ENCODE peak calls at places on chromosomes 16 and 17, in nine cellular contexts. U is stomach, Q is endothelial cell, D is hepatocyte, A is heart left ventricle, O is dorsolateral prefrontal cortex, Z is AG04449, E is transverse colon, K is OCI-LY7. H is an unnamed sample.

GRCh38 chr17:64024781-64025731 is 4.6 kb upstream of the ICAM2 start:
- DNase-seq in K (no peak), D (no peak), U (no peak), A (peak), E (no peak), O (no peak), Z (no peak), Q (no peak), H (peak)

GRCh38 chr17:9661027-9661426 is 15.7 kb downstream of the USP43 start:
- DNase-seq in O (no peak), K (no peak), A (no peak), Q (no peak), U (no peak), Z (no peak), D (no peak), E (no peak), H (no peak)

GRCh38 chr16:67433131-67433719 is 2.3 kb downstream of the HSD11B2 start:
- DNase-seq in K (no peak), A (no peak), D (no peak), O (no peak), Q (no peak), U (no peak), E (no peak), Z (no peak), H (no peak)

GRCh38 chr16:31099860-31100638 is 5.5 kb upstream of the VKORC1 start:
- DNase-seq in D (no peak), A (no peak), Q (no peak), Z (no peak), U (no peak), E (no peak), K (no peak), O (no peak), H (no peak)

GRCh38 chr17:57264776-57265175 is 8.5 kb downstream of the MSI2 start:
- DNase-seq in K (no peak), A (no peak), D (no peak), U (no peak), Q (no peak), E (no peak), O (no peak), Z (no peak), H (no peak)

GRCh38 chr17:80750263-80750662 is 205.6 kb downstream of the RPTOR start:
- DNase-seq in Z (no peak), K (no peak), E (no peak), D (no peak), A (no peak), Q (no peak), O (no peak), U (no peak), H (no peak)

GRCh38 chr17:1485748-1486376 is 6.6 kb downstream of the MYO1C start:
- DNase-seq in D (peak), U (peak), E (peak), O (no peak), A (peak), Q (peak), Z (no peak), K (peak), H (peak)

GRCh38 chr17:74277935-74278334 is 3.9 kb downstream of the DNAI2 start:
- DNase-seq in E (no peak), Z (no peak), A (no peak), Q (no peak), D (no peak), K (no peak), O (no peak), U (no peak), H (no peak)

GRCh38 chr16:19284207-19284606 is 1.3 kb upstream of the CLEC19A start:
- DNase-seq in Q (no peak), O (peak), K (no peak), A (no peak), E (no peak), D (no peak), U (peak), Z (no peak), H (no peak)

GRCh38 chr17:50459081-50459676 is 9.5 kb downstream of the CHAD start:
- DNase-seq in U (no peak), K (no peak), E (peak), Z (no peak), O (no peak), A (no peak), D (peak), Q (no peak), H (no peak)

GRCh38 chr16:70800306-70800705 is 652 bp downstream of the VAC14 start:
- DNase-seq in A (no peak), E (no peak), Q (no peak), D (peak), U (no peak), K (peak), O (no peak), Z (no peak), H (peak)

GRCh38 chr17:32341141-32341856 is 674 bp downstream of the C17orf75 start:
- DNase-seq in E (no peak), Z (no peak), Q (no peak), K (peak), U (no peak), A (no peak), O (no peak), D (peak), H (peak)

GRCh38 chr17:82458885-82459424 is 414 bp downstream of the NARF start:
- DNase-seq in U (peak), E (peak), Z (no peak), O (no peak), K (peak), Q (peak), D (peak), A (no peak), H (no peak)

GRCh38 chr17:62064791-62065563 is at the start of gene MED13:
- DNase-seq in D (peak), Z (no peak), E (peak), K (peak), Q (peak), O (peak), U (peak), A (peak), H (peak)

GRCh38 chr16:1097800-1098199 is 1.8 kb upstream of the C1QTNF8 start:
- DNase-seq in A (peak), O (no peak), E (no peak), U (no peak), Q (no peak), K (no peak), D (no peak), Z (no peak), H (no peak)

GRCh38 chr17:35018814-35019213 is 38.5 kb downstream of the LIG3 start:
- DNase-seq in Q (no peak), E (no peak), D (no peak), U (no peak), O (no peak), A (no peak), Z (no peak), K (no peak), H (no peak)

GRCh38 chr16:68645494-68646388 is 631 bp downstream of the CDH3 start:
- DNase-seq in K (no peak), Q (peak), D (peak), A (no peak), E (no peak), U (no peak), O (no peak), Z (no peak), H (no peak)

GRCh38 chr16:67150058-67150832 is 553 bp downstream of the B3GNT9 start:
- DNase-seq in Z (no peak), U (no peak), Q (peak), O (no peak), A (no peak), K (no peak), E (no peak), D (peak), H (no peak)

GRCh38 chr17:43816336-43817320 is 16.3 kb downstream of the MPP3 start:
- DNase-seq in Z (no peak), O (no peak), Q (no peak), K (no peak), E (no peak), U (no peak), D (no peak), A (no peak), H (no peak)

GRCh38 chr17:43812396-43813265 is 20.3 kb downstream of the MPP3 start:
- DNase-seq in A (no peak), Z (no peak), U (no peak), E (no peak), K (no peak), O (no peak), D (no peak), Q (no peak), H (no peak)

GRCh38 chr17:43813386-43813785 is 19.6 kb downstream of the MPP3 start:
- DNase-seq in Z (no peak), A (no peak), D (no peak), K (no peak), E (no peak), U (no peak), O (no peak), Q (no peak), H (no peak)

GRCh38 chr17:43814714-43815113 is 18.2 kb downstream of the MPP3 start:
- DNase-seq in E (no peak), O (no peak), Q (no peak), Z (no peak), U (no peak), D (no peak), A (no peak), K (no peak), H (no peak)

GRCh38 chr17:43814026-43814425 is 18.9 kb downstream of the MPP3 start:
- DNase-seq in E (no peak), Q (no peak), O (no peak), D (no peak), A (no peak), Z (no peak), K (no peak), U (no peak), H (no peak)
- TF ChIP-seq CTCF in E (no peak), Q (no peak), O (no peak), D (no peak), A (no peak), Z (no peak), K (no peak), U (no peak), H (no peak)

DNA sequence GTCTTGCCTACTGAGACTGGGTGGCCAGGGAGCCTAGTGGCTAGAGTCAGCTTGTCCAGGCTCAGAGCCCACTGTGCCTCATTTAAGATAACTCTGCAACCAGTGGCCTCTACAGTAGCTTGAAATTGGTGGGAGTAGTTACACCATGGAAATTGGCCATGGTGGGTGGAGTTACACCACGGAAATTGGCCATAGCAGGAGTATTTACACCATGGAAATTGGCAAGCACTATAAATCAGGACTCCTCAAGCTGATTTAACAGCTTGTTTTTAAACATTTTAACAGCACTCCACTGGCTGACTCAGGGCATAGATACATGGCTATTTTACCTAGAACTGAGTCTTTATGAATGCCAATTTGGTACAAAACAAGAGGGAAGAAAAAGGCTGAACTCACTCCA is 27.7 kb upstream of the AKTIP start:
- DNase-seq in U (no peak), K (no peak), D (no peak), O (no peak), Z (no peak), A (no peak), E (no peak), Q (no peak), H (no peak)
- TF ChIP-seq CTCF in U (no peak), K (no peak), D (no peak), O (no peak), Z (no peak), A (no peak), E (no peak), Q (no peak), H (no peak)

GRCh38 chr17:70207184-70207583 is 37.9 kb downstream of the KCNJ2 start:
- DNase-seq in Q (no peak), E (no peak), Z (no peak), O (no peak), U (no peak), A (no peak), D (no peak), K (no peak), H (no peak)

GRCh38 chr17:70204431-70204830 is 35.1 kb downstream of the KCNJ2 start:
- DNase-seq in K (no peak), E (no peak), Z (no peak), U (no peak), A (no peak), Q (no peak), D (no peak), O (no peak), H (no peak)

GRCh38 chr17:70205386-70205785 is 36.1 kb downstream of the KCNJ2 start:
- DNase-seq in Q (no peak), Z (no peak), O (no peak), K (no peak), U (no peak), A (no peak), D (no peak), E (no peak), H (no peak)

GRCh38 chr17:70208080-70208794 is 38.9 kb downstream of the KCNJ2 start:
- DNase-seq in D (no peak), A (no peak), K (no peak), E (no peak), O (no peak), Z (no peak), U (no peak), Q (no peak), H (no peak)

GRCh38 chr17:70202840-70203239 is 33.5 kb downstream of the KCNJ2 start:
- DNase-seq in D (no peak), Z (no peak), U (no peak), Q (no peak), A (no peak), K (no peak), E (no peak), O (no peak), H (no peak)
- TF ChIP-seq CTCF in D (no peak), Z (no peak), U (no peak), Q (no peak), A (no peak), K (no peak), E (no peak), O (no peak), H (no peak)

GRCh38 chr17:16215965-16216316 is 607 bp upstream of the NCOR1 start:
- DNase-seq in A (no peak), U (no peak), Z (no peak), E (peak), O (peak), K (peak), Q (no peak), D (no peak), H (peak)

GRCh38 chr17:16214190-16215001 is 938 bp downstream of the NCOR1 start:
- DNase-seq in A (no peak), Z (no peak), E (no peak), U (no peak), O (no peak), Q (no peak), K (no peak), D (no peak), H (no peak)

GRCh38 chr17:16215002-16215272 is 397 bp downstream of the NCOR1 start:
- DNase-seq in K (peak), E (peak), O (peak), Z (no peak), A (no peak), D (peak), Q (peak), U (peak), H (peak)

GRCh38 chr17:16215273-16215964 is at the start of gene NCOR1:
- DNase-seq in E (peak), Z (peak), D (peak), Q (peak), O (peak), K (peak), A (peak), U (peak), H (peak)

DNA sequence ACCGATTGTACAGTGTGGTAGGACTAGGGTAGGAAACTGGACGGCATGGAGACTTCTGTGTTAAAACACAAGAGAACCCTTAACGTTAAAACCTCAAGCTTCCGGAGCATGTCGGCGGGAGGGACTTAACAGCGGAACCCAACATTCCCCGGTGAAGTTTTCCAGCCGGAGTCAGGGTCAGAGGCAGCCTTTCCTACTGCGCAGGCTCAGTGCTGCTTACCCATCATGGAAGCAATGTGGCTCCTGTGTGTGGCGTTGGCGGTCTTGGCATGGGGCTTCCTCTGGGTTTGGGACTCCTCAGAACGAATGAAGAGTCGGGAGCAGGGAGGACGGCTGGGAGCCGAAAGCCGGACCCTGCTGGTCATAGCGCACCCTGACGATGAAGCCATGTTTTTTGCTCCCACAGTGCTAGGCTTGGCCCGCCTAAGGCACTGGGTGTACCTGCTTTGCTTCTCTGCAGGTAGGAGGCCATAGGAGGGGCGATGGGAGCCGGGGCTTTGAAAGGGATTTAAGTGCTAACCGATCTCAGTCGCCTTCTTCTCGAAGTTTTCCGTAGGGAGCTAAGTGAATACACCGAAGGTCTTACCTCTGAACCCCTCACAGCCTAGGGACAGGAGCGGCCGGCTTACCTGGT is at the start of gene PIGL:
- DNase-seq in Q (peak), U (peak), K (peak), E (peak), D (peak), A (peak), O (peak), Z (peak), H (peak)
- TF ChIP-seq CTCF in Q (no peak), U (no peak), K (no peak), E (no peak), D (no peak), A (no peak), O (peak), Z (no peak), H (no peak)

GRCh38 chr16:12393208-12393607 is 410.5 kb downstream of the CPPED1 start:
- DNase-seq in A (no peak), D (no peak), O (no peak), Z (no peak), Q (no peak), K (no peak), E (no peak), U (no peak), H (no peak)

GRCh38 chr16:12390074-12390473 is 413.5 kb downstream of the SNX29 start:
- DNase-seq in A (no peak), D (no peak), O (no peak), Q (no peak), E (no peak), U (no peak), K (no peak), Z (no peak), H (no peak)

GRCh38 chr16:12391974-12392373 is 411.7 kb downstream of the CPPED1 start:
- DNase-seq in Q (no peak), O (no peak), Z (no peak), E (no peak), A (no peak), D (no peak), K (no peak), U (no peak), H (no peak)

GRCh38 chr16:12390644-12391043 is 413.0 kb downstream of the CPPED1 start:
- DNase-seq in U (no peak), Z (no peak), O (no peak), A (no peak), D (no peak), E (no peak), K (no peak), Q (no peak), H (no peak)

GRCh38 chr16:12392585-12393089 is 411.1 kb downstream of the CPPED1 start:
- DNase-seq in E (peak), A (no peak), Q (no peak), U (no peak), D (no peak), K (no peak), Z (no peak), O (no peak), H (no peak)
- TF ChIP-seq CTCF in E (no peak), A (no peak), Q (no peak), U (no peak), D (peak), K (peak), Z (no peak), O (no peak), H (no peak)

DNA sequence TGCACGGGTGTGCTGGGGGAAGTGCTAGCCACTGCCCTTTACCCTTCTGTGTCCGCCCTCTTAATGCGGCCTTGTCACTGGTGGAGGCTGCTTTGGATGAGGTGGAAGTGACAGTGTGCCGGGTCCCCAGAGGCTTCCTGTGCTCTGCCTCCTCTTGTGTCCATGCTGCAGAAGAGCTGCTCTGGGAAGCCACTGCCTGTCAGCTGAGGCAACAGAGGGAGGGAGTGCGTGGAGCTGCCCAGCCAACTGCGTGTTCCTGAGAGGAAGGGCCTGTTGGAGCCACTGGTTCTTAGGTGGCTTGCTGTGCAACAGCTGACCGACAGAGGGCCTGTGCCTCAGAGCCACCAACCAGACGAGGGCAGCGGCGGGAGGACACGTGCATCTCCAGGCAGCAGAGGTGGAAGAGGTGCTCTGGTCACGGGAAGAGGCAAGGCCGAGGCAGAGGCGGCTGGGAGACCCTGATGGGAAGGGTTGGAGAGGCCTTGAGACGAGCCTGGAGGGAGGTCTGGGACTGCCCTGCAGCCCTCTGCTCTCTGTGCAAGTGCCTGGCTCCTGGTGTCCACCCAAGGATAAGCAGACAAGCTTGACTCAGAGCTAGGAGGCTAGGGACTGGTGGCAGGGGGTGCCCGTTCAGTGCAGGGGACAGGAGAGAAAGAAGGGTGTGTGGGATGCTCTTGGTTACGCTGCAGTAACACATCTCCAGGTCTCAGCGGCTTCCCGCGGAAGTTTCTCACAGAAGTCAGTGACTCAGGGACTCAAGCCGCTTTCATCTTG is 25.4 kb downstream of the B9D1 start:
- DNase-seq in D (peak), O (peak), U (peak), Q (no peak), K (no peak), A (no peak), Z (no peak), E (peak), H (no peak)
- TF ChIP-seq CTCF in D (no peak), O (no peak), U (no peak), Q (no peak), K (no peak), A (no peak), Z (peak), E (peak), H (no peak)

DNA sequence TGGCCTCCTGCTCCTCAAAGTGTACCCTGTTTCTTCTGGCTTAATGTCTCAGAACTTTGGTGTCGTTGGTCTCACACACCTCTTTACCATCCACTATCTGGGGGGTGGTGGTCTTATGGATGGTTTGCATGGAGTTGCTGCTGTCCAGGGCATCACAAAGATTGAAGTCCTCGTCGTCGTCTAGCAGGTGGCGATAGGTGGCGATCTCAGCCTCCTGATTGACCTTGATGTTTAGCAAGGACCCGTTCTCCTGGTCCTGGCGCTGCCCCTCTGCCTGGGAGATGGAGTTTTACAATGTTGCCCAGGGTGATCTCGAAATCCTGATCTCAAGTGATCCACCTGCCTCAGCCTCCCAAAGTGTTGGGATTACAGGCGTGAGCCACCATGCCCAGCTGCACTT is 31.1 kb upstream of the HELZ start:
- DNase-seq in U (no peak), Q (peak), O (no peak), E (no peak), K (peak), D (no peak), A (peak), Z (no peak), H (no peak)
- TF ChIP-seq CTCF in U (no peak), Q (no peak), O (no peak), E (no peak), K (peak), D (peak), A (no peak), Z (no peak), H (no peak)

H was measured in CD8-positive, alpha-beta T cell.